ENCODE peak calls at places on chromosome 14, in six cellular contexts. W is ovary; N is CD8-positive, alpha-beta T cell; A is mucosa of descending colon; Q is cardiac muscle cell; G is astrocyte of the cerebellum. V is an unnamed sample.

GRCh38 chr14:57692671-57693070 is 173.2 kb downstream of the SLC35F4 start:
- DNase-seq in G (peak), N (no peak), W (no peak), A (no peak), Q (peak), V (no peak)

GRCh38 chr14:59101441-59101840 is 87.0 kb upstream of the DAAM1 start:
- DNase-seq in Q (no peak), N (no peak), G (peak), W (no peak), A (no peak), V (no peak)

GRCh38 chr14:22849212-22849819 is 12.9 kb downstream of the MMP14 start:
- DNase-seq in W (peak), N (no peak), Q (peak), A (peak), G (no peak), V (no peak)

GRCh38 chr14:92531151-92531873 is 17.7 kb downstream of the RIN3 start:
- DNase-seq in Q (no peak), G (no peak), W (no peak), A (peak), N (peak), V (no peak)

GRCh38 chr14:28676481-28676880 is 90.1 kb upstream of the FOXG1 start:
- DNase-seq in Q (no peak), A (no peak), N (no peak), W (no peak), G (no peak), V (peak)

GRCh38 chr14:96204151-96205058 is at the start of gene BDKRB2:
- DNase-seq in N (no peak), Q (peak), A (peak), G (peak), W (peak), V (peak)

GRCh38 chr14:90274808-90275454 is 18.6 kb downstream of the PSMC1 start:
- DNase-seq in Q (peak), W (no peak), A (no peak), N (no peak), G (no peak), V (no peak)

GRCh38 chr14:21070610-21071224 is 613 bp downstream of the ARHGEF40 start:
- DNase-seq in W (peak), N (no peak), A (peak), Q (peak), G (no peak), V (no peak)

GRCh38 chr14:52923902-52924575 is 26.8 kb downstream of the FERMT2 start:
- DNase-seq in A (no peak), N (no peak), Q (no peak), W (no peak), G (no peak), V (no peak)

GRCh38 chr14:58912799-58913432 is 275.2 kb downstream of the DACT1 start:
- DNase-seq in G (no peak), W (no peak), N (no peak), A (no peak), Q (no peak), V (no peak)

GRCh38 chr14:20413785-20414117 is 450 bp upstream of the TEP1 start:
- DNase-seq in A (no peak), Q (no peak), N (no peak), G (no peak), W (no peak), V (no peak)

GRCh38 chr14:80260649-80261048 is 49.3 kb upstream of the DIO2 start:
- DNase-seq in W (no peak), Q (no peak), A (no peak), N (no peak), G (no peak), V (no peak)

GRCh38 chr14:96176811-96177211 is 27.8 kb upstream of the BDKRB2 start:
- DNase-seq in Q (peak), A (no peak), G (peak), N (no peak), W (peak), V (no peak)

GRCh38 chr14:78399316-78399889 is 229.2 kb downstream of the NRXN3 start:
- DNase-seq in N (no peak), G (peak), Q (peak), W (no peak), A (no peak), V (no peak)

GRCh38 chr14:87097021-87097420 is 896.0 kb downstream of the GALC start:
- DNase-seq in G (no peak), Q (no peak), N (no peak), W (no peak), A (no peak), V (no peak)

GRCh38 chr14:20631023-20631820 is 10.3 kb downstream of the OR6S1 start:
- DNase-seq in N (no peak), A (no peak), Q (peak), G (no peak), W (peak), V (no peak)

GRCh38 chr14:98182385-98183055 is 1089.5 kb downstream of the BCL11B start:
- DNase-seq in A (no peak), N (no peak), Q (peak), G (peak), W (no peak), V (peak)

GRCh38 chr14:55107766-55108554 is 21.1 kb upstream of the LGALS3 start:
- DNase-seq in N (no peak), G (peak), W (peak), A (peak), Q (peak), V (peak)

GRCh38 chr14:91420686-91421085 is 3.1 kb upstream of the CCDC88C start:
- DNase-seq in W (no peak), N (no peak), Q (no peak), A (no peak), G (no peak), V (no peak)

GRCh38 chr14:86847176-86847575 is 1145.8 kb downstream of the GALC start:
- DNase-seq in A (no peak), W (no peak), N (no peak), G (no peak), Q (no peak), V (no peak)

GRCh38 chr14:71374989-71375388 is 467.7 kb downstream of the PCNX1 start:
- DNase-seq in G (no peak), A (no peak), W (no peak), Q (no peak), N (no peak), V (no peak)

GRCh38 chr14:73935666-73936065 is 14.2 kb downstream of the FAM161B start:
- DNase-seq in N (no peak), W (no peak), A (no peak), G (no peak), Q (peak), V (no peak)

GRCh38 chr14:99234982-99235491 is 37.0 kb downstream of the BCL11B start:
- DNase-seq in Q (no peak), G (no peak), A (no peak), N (no peak), W (peak), V (no peak)

GRCh38 chr14:34688470-34689206 is 25.8 kb downstream of the CFL2 start:
- DNase-seq in A (no peak), G (no peak), W (no peak), Q (no peak), N (no peak), V (no peak)

GRCh38 chr14:22002860-22003284 is 329.3 kb upstream of the OR4E1 start:
- DNase-seq in W (no peak), N (peak), Q (no peak), A (no peak), G (no peak), V (no peak)

GRCh38 chr14:22824711-22825359 is 4.9 kb upstream of the MRPL52 start:
- DNase-seq in A (no peak), Q (peak), G (peak), W (no peak), N (no peak), V (peak)

GRCh38 chr14:69458350-69458749 is 26.2 kb upstream of the PLEKHD1 start:
- DNase-seq in Q (no peak), G (no peak), W (no peak), A (no peak), N (no peak), V (no peak)

GRCh38 chr14:69464829-69465228 is 19.7 kb upstream of the PLEKHD1 start:
- DNase-seq in A (no peak), G (peak), Q (peak), N (no peak), W (no peak), V (peak)

GRCh38 chr14:69459122-69459521 is 25.4 kb upstream of the PLEKHD1 start:
- DNase-seq in G (no peak), N (no peak), A (no peak), Q (no peak), W (no peak), V (no peak)

GRCh38 chr14:69464379-69464778 is 20.1 kb upstream of the PLEKHD1 start:
- DNase-seq in W (no peak), N (no peak), A (no peak), Q (peak), G (no peak), V (no peak)

GRCh38 chr14:69460093-69460701 is 24.3 kb upstream of the PLEKHD1 start:
- DNase-seq in W (peak), G (peak), N (peak), Q (peak), A (no peak), V (no peak)
- TF ChIP-seq CTCF in W (peak), G (peak), N (peak), Q (peak), A (peak), V (peak)

GRCh38 chr14:30277268-30277667 is 281.7 kb upstream of the G2E3 start:
- DNase-seq in G (no peak), A (no peak), N (no peak), W (no peak), Q (no peak), V (no peak)
- H3K4me3 ChIP-seq in G (no peak), A (no peak), N (no peak), W (no peak), Q (no peak), V (no peak)

DNA sequence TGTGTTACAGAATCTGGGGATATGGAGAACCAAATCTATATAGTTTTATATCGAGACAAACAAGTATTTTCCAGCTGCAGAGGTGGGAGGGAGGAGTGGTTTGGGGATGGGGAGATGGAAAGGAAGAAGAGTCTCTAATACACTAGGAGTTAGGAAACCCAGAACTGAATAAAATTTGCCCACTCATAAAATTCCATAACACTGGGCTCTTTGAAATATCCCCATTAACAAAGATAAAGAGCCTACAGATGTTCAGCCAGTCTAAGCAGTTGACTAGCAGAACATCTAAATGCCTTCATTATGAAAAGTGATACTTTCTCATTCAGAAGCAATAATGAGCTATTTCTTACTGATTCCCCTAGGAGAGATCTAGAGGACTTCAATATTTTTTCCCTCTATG is 151.7 kb upstream of the GZMB start:
- DNase-seq in A (no peak), W (no peak), Q (no peak), G (no peak), N (no peak), V (no peak)
- TF ChIP-seq CTCF in A (no peak), W (no peak), Q (no peak), G (no peak), N (no peak), V (no peak)

GRCh38 chr14:60253649-60254048 is 4.6 kb downstream of the PPM1A start:
- DNase-seq in W (no peak), Q (no peak), A (no peak), G (no peak), N (no peak), V (no peak)
- H3K4me3 ChIP-seq in W (no peak), Q (no peak), A (no peak), G (no peak), N (no peak), V (peak)

GRCh38 chr14:75424496-75424895 is 3.3 kb upstream of the JDP2 start:
- DNase-seq in N (no peak), Q (no peak), G (no peak), A (no peak), W (no peak), V (no peak)
- TF ChIP-seq CTCF in N (no peak), Q (no peak), G (no peak), A (no peak), W (no peak), V (no peak)